ENCODE peak calls at places on chromosomes 13 and 19, in seven cellular contexts. I, Y, F, A, S, Z and B are unnamed samples.

GRCh38 chr13:111462221-111462764 is 141.9 kb downstream of the TEX29 start:
- DNase-seq in I (no peak), Z (no peak), Y (no peak), F (no peak), S (no peak), A (no peak), B (no peak)

GRCh38 chr13:45670481-45670880 is 31.6 kb upstream of the CBY2 start:
- DNase-seq in Z (no peak), I (no peak), S (no peak), Y (no peak), F (no peak), A (no peak), B (no peak)

GRCh38 chr19:16830679-16831078 is 1.5 kb downstream of the SIN3B start:
- DNase-seq in S (no peak), F (peak; percentile 61), A (no peak), Y (no peak), Z (no peak), I (no peak), B (peak; percentile 2)

GRCh38 chr13:110304256-110304655 is 2.7 kb downstream of the COL4A1 start:
- DNase-seq in S (no peak), F (peak; percentile 61), I (peak; percentile 29), A (no peak), Y (no peak), Z (no peak), B (peak; percentile 64)

GRCh38 chr19:16363133-16363851 is 38.7 kb downstream of the KLF2 start:
- DNase-seq in A (no peak), S (no peak), Y (no peak), F (no peak), I (peak; percentile 47), Z (no peak), B (no peak)

GRCh38 chr19:51027873-51028272 is 1.5 kb upstream of the KLK11 start:
- DNase-seq in F (no peak), S (no peak), Y (no peak), A (no peak), I (no peak), Z (no peak), B (no peak)

GRCh38 chr13:113044431-113045114 is 61.0 kb upstream of the F7 start:
- DNase-seq in Y (peak; percentile 58), S (no peak), Z (no peak), A (no peak), F (no peak), I (no peak), B (no peak)

GRCh38 chr13:110648848-110649421 is 33.6 kb downstream of the NAXD start:
- DNase-seq in I (no peak), Y (no peak), F (no peak), Z (no peak), A (peak; percentile 35), S (no peak), B (no peak)

GRCh38 chr13:32530841-32531253 is 7.7 kb downstream of the N4BP2L2 start:
- DNase-seq in Y (peak; percentile 9), F (peak; percentile 82), A (no peak), I (no peak), Z (no peak), S (no peak), B (no peak)

GRCh38 chr19:8567522-8568172 is 9.6 kb downstream of the MYO1F start:
- DNase-seq in Y (no peak), I (no peak), Z (no peak), F (no peak), A (no peak), S (no peak), B (no peak)

GRCh38 chr19:1651061-1651547 is 1.3 kb downstream of the TCF3 start:
- DNase-seq in S (no peak), Y (no peak), Z (no peak), A (no peak), F (peak; percentile 38), I (no peak), B (no peak)

GRCh38 chr19:35114656-35115537 is 726 bp upstream of the FXYD3 start:
- DNase-seq in I (peak; percentile 70), A (peak; percentile 83), F (peak; percentile 71), Y (peak; percentile 43), Z (peak; percentile 88), S (no peak), B (no peak)

GRCh38 chr19:31316201-31316951 is 32.9 kb downstream of the TSHZ3 start:
- DNase-seq in A (no peak), F (peak; percentile 79), S (no peak), I (no peak), Y (no peak), Z (no peak), B (peak; percentile 35)

GRCh38 chr13:113582841-113583631 is 1.5 kb upstream of the TFDP1 start:
- DNase-seq in F (no peak), Z (no peak), I (peak; percentile 8), A (peak; percentile 16), Y (no peak), S (no peak), B (no peak)

GRCh38 chr19:48858984-48859710 is 9.3 kb downstream of the PLEKHA4 start:
- DNase-seq in Z (no peak), F (no peak), Y (no peak), A (peak; percentile 71), I (no peak), S (no peak), B (peak; percentile 80)

GRCh38 chr19:51131780-51132680 is 7.3 kb downstream of the SIGLEC9 start:
- DNase-seq in F (peak; percentile 97), Y (no peak), S (no peak), A (no peak), I (no peak), Z (peak; percentile 78), B (peak; percentile 33)

GRCh38 chr13:39510296-39510695 is 92.7 kb downstream of the LHFPL6 start:
- DNase-seq in Y (no peak), I (peak; percentile 66), A (no peak), S (no peak), F (no peak), Z (no peak), B (peak; percentile 81)

GRCh38 chr19:19488041-19488874 is 27.1 kb downstream of the TSSK6 start:
- DNase-seq in I (no peak), A (peak; percentile 59), S (no peak), Z (peak; percentile 70), F (peak; percentile 45), Y (no peak), B (peak; percentile 21)

GRCh38 chr19:19490247-19490968 is 24.9 kb downstream of the TSSK6 start:
- DNase-seq in F (peak; percentile 89), I (peak; percentile 83), S (peak; percentile 25), Y (peak; percentile 59), A (peak; percentile 85), Z (peak; percentile 87), B (peak; percentile 93)

GRCh38 chr19:19487077-19488040 is 28.0 kb downstream of the TSSK6 start:
- DNase-seq in F (no peak), Y (no peak), I (no peak), S (no peak), Z (peak; percentile 66), A (peak; percentile 43), B (no peak)

GRCh38 chr19:19489804-19490204 is 25.5 kb downstream of the TSSK6 start:
- DNase-seq in I (no peak), Z (peak; percentile 75), S (no peak), F (no peak), Y (no peak), A (peak; percentile 61), B (peak; percentile 96)

GRCh38 chr19:19488875-19489690 is 26.3 kb downstream of the TSSK6 start:
- DNase-seq in Z (peak; percentile 90), S (peak; percentile 76), A (peak; percentile 88), F (peak; percentile 96), I (peak; percentile 82), Y (peak; percentile 45), B (peak; percentile 82)
- H3K4me3 ChIP-seq in Z (peak overlapping the region; percentile 27), S (peak overlapping the region; percentile 13), A (peak overlapping the region; percentile 30), F (no peak overlapping the region), I (no peak overlapping the region), Y (no peak overlapping the region), B (no peak overlapping the region)

GRCh38 chr13:38090913-38091312 is 221.3 kb upstream of the TRPC4 start:
- DNase-seq in Z (no peak), F (no peak), I (no peak), A (no peak), Y (no peak), S (no peak), B (no peak)

DNA sequence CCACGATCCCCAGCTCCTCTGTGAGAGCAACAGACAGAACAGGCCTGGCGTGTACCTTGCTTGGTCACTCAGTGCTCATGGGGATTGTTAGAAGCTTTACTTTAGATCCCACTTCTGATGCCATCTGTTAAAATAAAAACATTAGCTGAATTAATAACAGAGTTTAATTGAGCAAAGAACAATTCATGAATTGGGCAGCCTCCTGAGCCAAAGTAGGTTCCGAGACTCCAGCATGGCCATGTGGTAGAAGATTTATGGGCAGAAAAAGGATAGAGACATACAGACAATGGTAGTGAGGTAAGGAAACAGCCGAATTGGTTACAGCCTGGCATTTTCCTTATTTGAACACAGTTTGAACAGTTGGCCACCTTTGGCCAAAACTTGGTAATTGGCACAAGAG is 223.9 kb upstream of the TRPC4 start:
- DNase-seq in Z (no peak), S (no peak), A (no peak), I (no peak), F (no peak), Y (no peak), B (no peak)
- H3K4me3 ChIP-seq in Z (no peak overlapping the region), S (no peak overlapping the region), A (no peak overlapping the region), I (no peak overlapping the region), F (no peak overlapping the region), Y (no peak overlapping the region), B (no peak overlapping the region)

DNA sequence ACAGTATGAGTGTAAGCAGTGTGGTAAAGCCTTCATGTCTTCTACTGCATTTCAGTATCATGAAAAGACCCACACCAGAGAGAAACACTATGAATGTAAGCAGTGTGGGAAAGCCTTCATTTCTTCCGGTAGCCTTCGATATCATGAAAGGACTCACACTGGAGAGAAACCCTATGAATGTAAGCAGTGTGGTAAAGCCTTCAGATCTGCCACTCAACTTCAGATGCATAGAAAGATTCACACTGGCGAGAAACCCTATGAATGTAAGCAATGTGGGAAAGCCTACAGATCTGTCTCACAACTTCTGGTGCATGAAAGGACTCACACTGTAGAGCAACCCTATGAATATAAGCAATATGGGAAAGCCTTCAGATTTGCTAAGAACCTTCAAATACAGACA is 12.8 kb downstream of the ZNF844 start:
- DNase-seq in Y (no peak), Z (no peak), A (no peak), S (no peak), I (no peak), F (no peak), B (no peak)
- H3K4me3 ChIP-seq in Y (no peak overlapping the region), Z (no peak overlapping the region), A (no peak overlapping the region), S (no peak overlapping the region), I (no peak overlapping the region), F (no peak overlapping the region), B (no peak overlapping the region)

GRCh38 chr19:40663712-40664692 is 26.4 kb downstream of the NUMBL start:
- DNase-seq in S (no peak), A (no peak), I (no peak), Z (no peak), Y (no peak), F (no peak), B (no peak)
- H3K4me3 ChIP-seq in S (peak overlapping the region; percentile 64), A (peak overlapping the region; percentile 85), I (no peak overlapping the region), Z (peak overlapping the region; percentile 72), Y (peak overlapping the region; percentile 47), F (peak overlapping the region; percentile 41), B (peak overlapping the region; percentile 3)

GRCh38 chr13:35162420-35162819 is 220.3 kb downstream of the NBEA start:
- DNase-seq in Y (no peak), S (no peak), Z (no peak), F (no peak), I (no peak), A (no peak), B (no peak)
- H3K4me3 ChIP-seq in Y (no peak overlapping the region), S (no peak overlapping the region), Z (no peak overlapping the region), F (no peak overlapping the region), I (no peak overlapping the region), A (no peak overlapping the region), B (no peak overlapping the region)